ENCODE peak calls at places on chromosomes 4 and X, in five cellular contexts. K is central memory CD8-positive, alpha-beta T cell; G is GM23338; D is Right ventricle myocardium superior; A is SK-N-SH treated with all-trans-retinoic acid at 6 μM for 48 hours. X is an unnamed sample.

GRCh38 chr4:30616943-30617646 is 103.1 kb upstream of the PCDH7 start:
- ATAC-seq in K (no peak), G (no peak), D (no peak), A (no peak), X (no peak)

GRCh38 chr4:182928061-182928460 is 10.9 kb upstream of the DCTD start:
- ATAC-seq in K (no peak), G (peak; percentile 53), D (no peak), A (no peak), X (no peak)

GRCh38 chr4:83139514-83140156 is 25.1 kb upstream of the PLAC8 start:
- ATAC-seq in K (no peak), G (no peak), D (no peak), A (no peak), X (no peak)

GRCh38 chrX:31837445-31837844 is 765.6 kb upstream of the FTHL17 start:
- ATAC-seq in K (no peak), G (no peak), D (no peak), A (no peak), X (no peak)

GRCh38 chrX:9562851-9563250 is 98.0 kb downstream of the TBL1X start:
- ATAC-seq in K (no peak), G (no peak), D (peak; percentile 82), A (peak; percentile 90), X (peak; percentile 73)

GRCh38 chrX:120857240-120857639 is 18.4 kb downstream of the CT47B1 start:
- ATAC-seq in K (no peak), G (peak; percentile 86), D (no peak), A (no peak), X (no peak)

GRCh38 chrX:9842541-9842940 is 56.3 kb downstream of the SHROOM2 start:
- ATAC-seq in K (no peak), G (peak; percentile 89), D (no peak), A (no peak), X (no peak)

GRCh38 chr4:151641167-151641566 is 119.6 kb downstream of the GATB start:
- ATAC-seq in K (no peak), G (no peak), D (no peak), A (peak; percentile 25), X (no peak)

GRCh38 chrX:123846598-123847038 is 13.2 kb upstream of the XIAP start:
- ATAC-seq in K (no peak), G (no peak), D (no peak), A (no peak), X (no peak)

GRCh38 chr4:185800266-185800945 is 11.6 kb downstream of the SORBS2 start:
- ATAC-seq in K (no peak), G (no peak), D (peak; percentile 61), A (no peak), X (no peak)

GRCh38 chr4:171612907-171613306 is 200.3 kb upstream of the GALNTL6 start:
- ATAC-seq in K (no peak), G (no peak), D (no peak), A (no peak), X (no peak)

GRCh38 chr4:9931196-9931595 is 90.1 kb downstream of the SLC2A9 start:
- ATAC-seq in K (no peak), G (no peak), D (no peak), A (no peak), X (no peak)

GRCh38 chr4:76526585-76526990 is 91.6 kb downstream of the SHROOM3 start:
- ATAC-seq in K (no peak), G (no peak), D (peak; percentile 95), A (no peak), X (peak; percentile 28)

GRCh38 chr4:25654971-25655963 is at the start of gene SLC34A2:
- ATAC-seq in K (peak; percentile 28), G (peak; percentile 84), D (no peak), A (no peak), X (no peak)

GRCh38 chrX:70429759-70430158 is 6.6 kb downstream of the GDPD2 start:
- ATAC-seq in K (no peak), G (no peak), D (no peak), A (no peak), X (no peak)

GRCh38 chr4:101774807-101775206 is 15.7 kb upstream of the BANK1 start:
- ATAC-seq in K (no peak), G (no peak), D (no peak), A (peak; percentile 59), X (no peak)

GRCh38 chrX:137746289-137746688 is 180.4 kb downstream of the ZIC3 start:
- ATAC-seq in K (no peak), G (no peak), D (no peak), A (no peak), X (no peak)

GRCh38 chr4:18954538-18954937 is 933.0 kb upstream of the LCORL start:
- ATAC-seq in K (no peak), G (no peak), D (no peak), A (no peak), X (no peak)

GRCh38 chr4:61532324-61532723 is 332.2 kb downstream of the ADGRL3 start:
- ATAC-seq in K (no peak), G (no peak), D (peak; percentile 10), A (no peak), X (no peak)

GRCh38 chr4:55080174-55080865 is 45.1 kb downstream of the KDR start:
- ATAC-seq in K (no peak), G (no peak), D (peak; percentile 55), A (no peak), X (no peak)